ENCODE peak calls at places on chromosomes 3 and 15, in eight cellular contexts. Y is pancreas, Z is upper lobe of right lung, L is astrocyte, E is lower lobe of right lung, U is heart left ventricle, G is ovary, H is fibroblast of lung. N is an unnamed sample. For H3K27me3, the result is how much of the 10 kb centered on the place peaks cover.

GRCh38 chr15:78767331-78767951 is 43.8 kb downstream of the ADAMTS7 start:
- DNase-seq in Y (peak), Z (peak), L (no peak), E (peak), U (peak), G (no peak), H (no peak), N (no peak)

GRCh38 chr3:122682016-122682374 is 1.4 kb downstream of the PARP14 start:
- DNase-seq in Y (no peak), Z (no peak), L (no peak), E (no peak), U (no peak), G (no peak), H (no peak), N (no peak)

GRCh38 chr3:60294181-60294580 is 957.1 kb downstream of the FHIT start:
- DNase-seq in Y (no peak), Z (no peak), L (peak), E (no peak), U (no peak), G (no peak), H (peak), N (no peak)

GRCh38 chr3:70176224-70176623 is 136.2 kb downstream of the MDFIC2 start:
- DNase-seq in Y (no peak), Z (no peak), L (no peak), E (no peak), U (no peak), G (no peak), H (no peak), N (no peak)

GRCh38 chr3:42605550-42606173 is 5.2 kb downstream of the NKTR start:
- DNase-seq in Y (no peak), Z (no peak), L (no peak), E (no peak), U (no peak), G (no peak), H (no peak), N (no peak)

GRCh38 chr3:195918176-195918575 is 9.8 kb upstream of the TNK2 start:
- DNase-seq in Y (no peak), Z (peak), L (no peak), E (no peak), U (no peak), G (no peak), H (no peak), N (no peak)

GRCh38 chr3:156812521-156813335 is 13.4 kb upstream of the LEKR1 start:
- DNase-seq in Y (no peak), Z (no peak), L (peak), E (no peak), U (no peak), G (no peak), H (peak), N (no peak)

GRCh38 chr15:70308011-70308761 is 210.5 kb upstream of the TLE3 start:
- DNase-seq in Y (no peak), Z (no peak), L (no peak), E (no peak), U (no peak), G (no peak), H (no peak), N (no peak)

GRCh38 chr3:43695443-43695842 is 4.7 kb downstream of the ABHD5 start:
- DNase-seq in Y (no peak), Z (no peak), L (peak), E (no peak), U (no peak), G (no peak), H (peak), N (peak)

GRCh38 chr3:43766672-43767465 is 76.1 kb downstream of the ABHD5 start:
- DNase-seq in Y (no peak), Z (no peak), L (peak), E (no peak), U (no peak), G (no peak), H (no peak), N (peak)

GRCh38 chr15:91912336-91912735 is 58.8 kb downstream of the SLCO3A1 start:
- DNase-seq in Y (no peak), Z (no peak), L (no peak), E (no peak), U (no peak), G (no peak), H (no peak), N (no peak)

GRCh38 chr15:29522373-29523276 is 253.0 kb upstream of the NSMCE3 start:
- DNase-seq in Y (no peak), Z (no peak), L (no peak), E (no peak), U (no peak), G (no peak), H (no peak), N (no peak)

GRCh38 chr3:131883711-131884407 is 151.0 kb downstream of the CPNE4 start:
- DNase-seq in Y (no peak), Z (no peak), L (no peak), E (no peak), U (no peak), G (no peak), H (peak), N (no peak)

GRCh38 chr3:131880948-131881347 is 153.9 kb downstream of the CPNE4 start:
- DNase-seq in Y (no peak), Z (no peak), L (no peak), E (no peak), U (no peak), G (no peak), H (no peak), N (no peak)

GRCh38 chr3:131881777-131882176 is 153.0 kb downstream of the CPNE4 start:
- DNase-seq in Y (no peak), Z (no peak), L (no peak), E (no peak), U (no peak), G (no peak), H (no peak), N (no peak)

DNA sequence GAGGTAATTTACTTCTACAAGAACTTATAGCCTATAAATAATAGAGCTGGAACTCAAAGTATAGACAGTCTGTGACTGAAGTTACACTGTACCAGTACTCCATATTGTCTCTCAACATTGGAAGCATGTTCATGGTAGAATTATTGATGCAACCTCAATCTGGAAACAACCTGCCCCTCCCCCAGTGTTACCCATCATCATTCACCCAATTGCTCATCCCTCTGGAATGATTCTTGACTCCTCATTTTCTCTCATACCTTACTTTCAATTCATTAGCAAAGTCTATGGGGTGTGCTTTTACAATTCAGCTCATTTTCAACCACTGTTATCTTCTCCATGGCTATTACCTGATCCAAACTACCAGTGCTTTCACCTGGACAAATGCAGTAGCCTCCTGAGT is 151.7 kb downstream of the CPNE4 start:
- DNase-seq in Y (no peak), Z (no peak), L (no peak), E (no peak), U (no peak), G (no peak), H (no peak), N (no peak)
- H3K4me3 ChIP-seq in Y (no peak), Z (no peak), L (no peak), E (no peak), U (no peak), G (no peak), H (no peak), N (no peak)

GRCh38 chr3:126212629-126213375 is 32.4 kb upstream of the ALDH1L1 start:
- DNase-seq in Y (peak), Z (peak), L (peak), E (peak), U (peak), G (peak), H (peak), N (no peak)
- TF ChIP-seq CTCF in Y (no peak), Z (peak), L (no peak), E (peak), U (peak), G (no peak), H (peak), N (peak)

GRCh38 chr3:38653685-38654537 is 4.4 kb upstream of the SCN5A start:
- DNase-seq in Y (no peak), Z (no peak), L (no peak), E (no peak), U (no peak), G (no peak), H (no peak), N (no peak)
- H3K27me3 ChIP-seq in Y (under half), Z (half or more), L (half or more), E (half or more), U (under half), G (under half), H (under half), N (under half)

GRCh38 chr15:60478633-60479360 is at the start of gene ICE2:
- DNase-seq in Y (peak), Z (peak), L (peak), E (peak), U (peak), G (peak), H (peak), N (peak)

GRCh38 chr15:60479361-60479684 is 381 bp upstream of the ICE2 start:
- DNase-seq in Y (no peak), Z (no peak), L (no peak), E (no peak), U (no peak), G (no peak), H (no peak), N (no peak)

GRCh38 chr15:60480149-60480548 is 1.2 kb upstream of the ICE2 start:
- DNase-seq in Y (no peak), Z (no peak), L (no peak), E (no peak), U (no peak), G (no peak), H (no peak), N (no peak)

GRCh38 chr15:60480888-60481287 is 1.9 kb upstream of the ICE2 start:
- DNase-seq in Y (no peak), Z (no peak), L (no peak), E (no peak), U (no peak), G (no peak), H (no peak), N (no peak)

GRCh38 chr15:60479711-60480110 is 769 bp upstream of the ICE2 start:
- DNase-seq in Y (no peak), Z (no peak), L (no peak), E (no peak), U (no peak), G (no peak), H (no peak), N (no peak)
- H3K4me3 ChIP-seq in Y (peak), Z (peak), L (peak), E (peak), U (peak), G (peak), H (no peak), N (peak)

GRCh38 chr15:64701051-64701450 is 74.3 kb downstream of the RBPMS2 start:
- DNase-seq in Y (no peak), Z (no peak), L (no peak), E (no peak), U (no peak), G (no peak), H (no peak), N (no peak)

GRCh38 chr15:64701482-64701881 is 73.9 kb downstream of the RBPMS2 start:
- DNase-seq in Y (no peak), Z (no peak), L (no peak), E (no peak), U (no peak), G (no peak), H (no peak), N (no peak)

GRCh38 chr15:64703632-64703959 is 71.8 kb downstream of the RBPMS2 start:
- DNase-seq in Y (no peak), Z (no peak), L (no peak), E (no peak), U (no peak), G (no peak), H (no peak), N (no peak)

GRCh38 chr15:64705006-64705405 is 70.4 kb downstream of the RBPMS2 start:
- DNase-seq in Y (no peak), Z (no peak), L (no peak), E (no peak), U (no peak), G (no peak), H (no peak), N (no peak)

GRCh38 chr15:64702816-64703631 is 72.4 kb downstream of the RBPMS2 start:
- DNase-seq in Y (peak), Z (peak), L (peak), E (peak), U (peak), G (peak), H (peak), N (peak)
- TF ChIP-seq CTCF in Y (no peak), Z (no peak), L (no peak), E (no peak), U (no peak), G (no peak), H (no peak), N (peak)